ENCODE peak calls at places on chromosomes 5 and 9, in four cellular contexts. G is K562, S is SK-N-SH, J is GM12878. H is an unnamed sample.

GRCh38 chr5:178595145-178595544 is 5.0 kb upstream of the COL23A1 start:
- DNase-seq in G (no peak), J (no peak), S (no peak), H (no peak)

GRCh38 chr5:64594601-64595518 is 89.0 kb downstream of the RGS7BP start:
- DNase-seq in J (no peak), G (peak; percentile 15), S (no peak), H (no peak)

GRCh38 chr5:116576043-116576713 is 1.6 kb upstream of the SEMA6A start:
- DNase-seq in G (peak; percentile 76), S (peak; percentile 94), J (no peak), H (peak; percentile 91)

GRCh38 chr5:95884511-95884910 is 62.0 kb upstream of the GLRX start:
- DNase-seq in S (no peak), G (peak; percentile 46), J (no peak), H (no peak)

GRCh38 chr9:20512106-20512505 is 110.2 kb downstream of the MLLT3 start:
- DNase-seq in S (no peak), J (no peak), G (no peak), H (no peak)

GRCh38 chr9:127311239-127311741 is 46.7 kb downstream of the GARNL3 start:
- DNase-seq in G (peak; percentile 44), S (no peak), J (no peak), H (peak; percentile 68)

GRCh38 chr9:98142182-98142924 is 23.3 kb upstream of the TRIM14 start:
- DNase-seq in S (peak; percentile 49), G (no peak), J (no peak), H (no peak)

GRCh38 chr9:91119679-91120078 is 242.0 kb downstream of the AUH start:
- DNase-seq in J (no peak), S (no peak), G (no peak), H (no peak)

GRCh38 chr5:118233601-118234000 is 754.7 kb downstream of the DTWD2 start:
- DNase-seq in J (no peak), S (no peak), G (no peak), H (no peak)

GRCh38 chr5:135669416-135669815 is 90.6 kb upstream of the CXCL14 start:
- DNase-seq in J (no peak), G (no peak), S (no peak), H (no peak)

GRCh38 chr5:124746916-124747769 is 704 bp upstream of the ZNF608 start:
- DNase-seq in J (peak; percentile 66), G (no peak), S (peak; percentile 61), H (no peak)

GRCh38 chr5:124745367-124746251 is 830 bp downstream of the ZNF608 start:
- DNase-seq in J (no peak), S (no peak), G (no peak), H (no peak)

GRCh38 chr5:124746252-124746915 is at the start of gene ZNF608:
- DNase-seq in G (no peak), S (no peak), J (no peak), H (no peak)

GRCh38 chr5:124748687-124749594 is 2.5 kb upstream of the ZNF608 start:
- DNase-seq in G (peak; percentile 59), S (peak; percentile 80), J (peak; percentile 86), H (no peak)

DNA sequence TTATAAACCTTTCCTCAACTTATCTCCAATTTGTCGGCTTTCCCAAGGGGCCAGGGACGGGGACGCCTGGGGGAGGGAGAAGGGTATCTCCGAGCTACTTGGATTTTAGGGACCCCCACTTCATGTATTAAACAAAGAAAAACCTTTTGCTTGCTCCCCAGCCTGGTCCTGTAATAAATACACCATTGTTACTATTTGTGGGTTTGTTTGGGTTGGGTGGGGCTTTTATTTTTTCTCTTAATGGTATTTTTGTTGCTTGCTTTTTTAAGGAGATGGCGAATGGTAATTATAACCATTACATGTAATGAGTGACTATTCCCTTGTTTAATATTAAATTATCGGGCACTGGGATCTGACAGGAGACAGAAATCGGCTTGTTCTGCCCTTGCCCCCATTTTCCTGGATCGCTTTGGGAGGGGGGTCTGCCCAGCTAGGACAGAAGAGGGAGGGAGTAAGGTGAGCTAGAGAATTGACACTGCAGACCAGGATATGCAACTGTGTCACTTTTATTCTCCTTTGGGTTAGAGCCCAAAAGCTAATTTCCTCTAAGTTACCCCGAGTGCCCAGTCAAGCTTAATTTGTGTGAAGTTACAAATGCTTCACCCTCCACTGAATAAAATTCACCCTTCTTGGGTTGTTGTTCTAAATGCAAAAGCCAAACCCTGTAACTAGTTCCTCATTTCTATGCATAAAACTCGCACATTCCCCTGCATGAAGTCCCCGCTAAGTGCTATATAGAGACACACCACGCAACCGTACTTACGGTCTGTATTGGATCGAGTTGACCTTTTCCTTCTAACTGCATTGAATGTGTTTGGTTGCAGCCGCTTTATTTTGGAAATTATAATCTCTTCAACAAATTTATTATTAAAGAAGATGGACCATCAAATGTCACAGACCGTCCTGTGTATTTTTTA is 1.6 kb upstream of the ZNF608 start:
- DNase-seq in J (peak; percentile 67), G (no peak), S (no peak), H (no peak)
- TF ChIP-seq NRF1 in J (no peak), G (no peak), S (no peak), H (no peak)

GRCh38 chr5:45038366-45038987 is 229.7 kb downstream of the MRPS30 start:
- DNase-seq in S (peak; percentile 14), J (no peak), G (peak; percentile 12), H (no peak)
- TF ChIP-seq NRF1 in S (no peak), J (no peak), G (no peak), H (no peak)

GRCh38 chr5:1124181-1125029 is 12.5 kb upstream of the SLC12A7 start:
- DNase-seq in G (no peak), S (peak; percentile 86), J (no peak), H (no peak)
- TF ChIP-seq NRF1 in G (no peak), S (no peak), J (no peak), H (no peak)

GRCh38 chr9:35407846-35408245 is 82.1 kb upstream of the RUSC2 start:
- DNase-seq in S (no peak), G (no peak), J (no peak), H (no peak)

GRCh38 chr9:35401011-35401410 is 88.9 kb upstream of the RUSC2 start:
- DNase-seq in J (no peak), S (no peak), G (no peak), H (peak; percentile 20)

GRCh38 chr9:35406183-35406959 is 83.5 kb upstream of the RUSC2 start:
- DNase-seq in S (no peak), J (no peak), G (peak; percentile 33), H (peak; percentile 99)
- TF ChIP-seq NRF1 in S (no peak), J (no peak), G (peak; percentile 75), H (peak; percentile 73)

DNA sequence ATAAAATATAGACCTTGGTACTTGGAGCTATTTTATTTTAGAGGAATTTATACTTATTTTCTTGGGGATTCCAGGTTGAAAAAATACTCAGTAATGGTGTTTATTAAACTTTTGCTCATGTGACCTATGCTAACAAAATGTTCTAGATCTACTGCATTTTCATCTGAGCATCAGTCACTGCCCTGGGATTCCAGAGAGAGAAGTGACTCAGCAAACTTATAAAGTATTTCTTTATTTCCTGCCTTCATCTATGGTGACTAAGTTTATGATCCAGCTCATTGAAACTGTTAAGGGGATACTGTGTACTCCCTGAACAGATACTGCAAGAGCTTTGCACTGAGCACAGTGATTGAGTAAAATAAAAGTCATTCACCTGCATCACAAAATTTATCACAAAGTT is 298.5 kb upstream of the CDH18 start:
- DNase-seq in J (no peak), G (no peak), S (no peak), H (no peak)
- TF ChIP-seq NRF1 in J (no peak), G (no peak), S (no peak), H (no peak)